ENCODE peak calls at places on chromosomes 13 and 19, in ten cellular contexts. F, U, K, L, H, B, T, V, P and N are unnamed samples.

GRCh38 chr19:48715276-48715675 is 4.2 kb downstream of the MAMSTR start:
- DNase-seq in F (no peak), U (no peak), K (no peak), L (no peak), H (peak), B (no peak), T (no peak), V (no peak), P (no peak), N (no peak)

GRCh38 chr19:45263013-45263412 is 11.9 kb downstream of the MARK4 start:
- DNase-seq in F (no peak), U (no peak), K (no peak), L (no peak), H (no peak), B (no peak), T (no peak), V (no peak), P (no peak), N (no peak)

GRCh38 chr19:50629801-50630200 is 9.9 kb downstream of the SYT3 start:
- DNase-seq in F (no peak), U (no peak), K (no peak), L (no peak), H (no peak), B (no peak), T (no peak), V (no peak), P (no peak), N (no peak)

GRCh38 chr13:94139393-94139995 is 340.0 kb downstream of the DCT start:
- DNase-seq in F (no peak), U (no peak), K (no peak), L (peak), H (no peak), B (no peak), T (no peak), V (no peak), P (no peak), N (no peak)

GRCh38 chr19:46350758-46351159 is 3.9 kb downstream of the PPP5C start:
- DNase-seq in F (no peak), U (no peak), K (no peak), L (no peak), H (no peak), B (no peak), T (peak), V (no peak), P (no peak), N (no peak)

GRCh38 chr19:17322854-17323253 is 11.8 kb downstream of the ANO8 start:
- DNase-seq in F (no peak), U (no peak), K (no peak), L (no peak), H (no peak), B (no peak), T (no peak), V (no peak), P (no peak), N (peak)

GRCh38 chr13:105165449-105166125 is 1369.9 kb downstream of the EFNB2 start:
- DNase-seq in F (no peak), U (no peak), K (peak), L (peak), H (no peak), B (no peak), T (no peak), V (no peak), P (no peak), N (no peak)

GRCh38 chr13:22040810-22041364 is 370.0 kb downstream of the FGF9 start:
- DNase-seq in F (peak), U (no peak), K (no peak), L (no peak), H (no peak), B (no peak), T (no peak), V (no peak), P (no peak), N (no peak)

GRCh38 chr13:63156816-63157215 is 1741.2 kb upstream of the PCDH20 start:
- DNase-seq in F (no peak), U (no peak), K (no peak), L (peak), H (no peak), B (no peak), T (no peak), V (no peak), P (no peak), N (no peak)

GRCh38 chr13:49308977-49309408 is 61.3 kb downstream of the CDADC1 start:
- DNase-seq in F (no peak), U (no peak), K (no peak), L (peak), H (peak), B (no peak), T (no peak), V (no peak), P (no peak), N (no peak)

GRCh38 chr13:46756977-46757376 is 40.0 kb downstream of the ESD start:
- DNase-seq in F (no peak), U (no peak), K (no peak), L (peak), H (no peak), B (no peak), T (no peak), V (no peak), P (peak), N (no peak)

GRCh38 chr13:23671902-23672301 is 101.7 kb downstream of the TNFRSF19 start:
- DNase-seq in F (no peak), U (no peak), K (no peak), L (peak), H (no peak), B (peak), T (no peak), V (no peak), P (peak), N (no peak)

GRCh38 chr19:46404884-46405658 is 8.3 kb downstream of the CCDC8 start:
- DNase-seq in F (peak), U (no peak), K (no peak), L (peak), H (no peak), B (no peak), T (no peak), V (no peak), P (peak), N (no peak)

GRCh38 chr13:51807041-51807440 is 3.1 kb upstream of the DHRS12 start:
- DNase-seq in F (no peak), U (no peak), K (no peak), L (no peak), H (no peak), B (no peak), T (no peak), V (no peak), P (no peak), N (no peak)

GRCh38 chr13:79079351-79079839 is 326.7 kb downstream of the RBM26 start:
- DNase-seq in F (peak), U (no peak), K (no peak), L (no peak), H (no peak), B (no peak), T (no peak), V (no peak), P (peak), N (no peak)

GRCh38 chr13:30123575-30123974 is 183.8 kb downstream of the KATNAL1 start:
- DNase-seq in F (no peak), U (no peak), K (no peak), L (no peak), H (no peak), B (no peak), T (no peak), V (no peak), P (no peak), N (no peak)

GRCh38 chr19:48332662-48333466 is 7.5 kb downstream of the EMP3 start:
- DNase-seq in F (peak), U (peak), K (peak), L (peak), H (peak), B (peak), T (peak), V (peak), P (peak), N (peak)

GRCh38 chr13:29865934-29866333 is 15.5 kb upstream of the UBL3 start:
- DNase-seq in F (no peak), U (no peak), K (no peak), L (no peak), H (no peak), B (no peak), T (no peak), V (no peak), P (no peak), N (no peak)

GRCh38 chr19:1156305-1156801 is 17.7 kb downstream of the SBNO2 start:
- DNase-seq in F (no peak), U (no peak), K (no peak), L (peak), H (no peak), B (no peak), T (no peak), V (no peak), P (no peak), N (no peak)

GRCh38 chr13:107192289-107192688 is 624.4 kb upstream of the ARGLU1 start:
- DNase-seq in F (peak), U (no peak), K (peak), L (peak), H (no peak), B (peak), T (no peak), V (no peak), P (no peak), N (no peak)

GRCh38 chr13:112954488-112955270 is 14.3 kb upstream of the MCF2L start:
- DNase-seq in F (no peak), U (no peak), K (no peak), L (no peak), H (no peak), B (no peak), T (no peak), V (no peak), P (no peak), N (no peak)

GRCh38 chr19:24074720-24075119 is 12.3 kb upstream of the ZNF254 start:
- DNase-seq in F (no peak), U (no peak), K (no peak), L (peak), H (no peak), B (peak), T (no peak), V (no peak), P (peak), N (no peak)

GRCh38 chr13:32391101-32391620 is 36.8 kb downstream of the N4BP2L1 start:
- DNase-seq in F (peak), U (no peak), K (no peak), L (no peak), H (no peak), B (no peak), T (no peak), V (no peak), P (no peak), N (no peak)

GRCh38 chr19:17209126-17210036 is 5.8 kb upstream of the USE1 start:
- DNase-seq in F (peak), U (no peak), K (no peak), L (peak), H (no peak), B (no peak), T (peak), V (no peak), P (peak), N (no peak)

GRCh38 chr13:46553521-46553885 is 533 bp downstream of the LRCH1 start:
- DNase-seq in F (peak), U (no peak), K (no peak), L (no peak), H (no peak), B (no peak), T (peak), V (no peak), P (no peak), N (no peak)

GRCh38 chr13:111058796-111059506 is 56.2 kb upstream of the ARHGEF7 start:
- DNase-seq in F (no peak), U (no peak), K (no peak), L (peak), H (no peak), B (no peak), T (no peak), V (no peak), P (no peak), N (no peak)

GRCh38 chr19:39199025-39199424 is 2.3 kb downstream of the NCCRP1 start:
- DNase-seq in F (no peak), U (no peak), K (no peak), L (peak), H (peak), B (peak), T (no peak), V (peak), P (no peak), N (peak)

GRCh38 chr19:52229524-52229923 is 39.7 kb downstream of the PPP2R1A start:
- DNase-seq in F (no peak), U (no peak), K (no peak), L (no peak), H (no peak), B (no peak), T (no peak), V (no peak), P (no peak), N (no peak)

GRCh38 chr13:73200432-73200831 is 141.6 kb downstream of the KLF5 start:
- DNase-seq in F (no peak), U (no peak), K (no peak), L (peak), H (no peak), B (no peak), T (no peak), V (no peak), P (no peak), N (no peak)